ENCODE peak calls at places on chromosome X, in four cellular contexts. P, F, S and V are unnamed samples.

GRCh38 chrX:11558972-11559371 is 106.7 kb downstream of the ARHGAP6 start:
- DNase-seq in P (peak), F (no peak), S (peak), V (peak)

GRCh38 chrX:72061091-72061490 is 70.6 kb downstream of the RTL5 start:
- DNase-seq in P (no peak), F (no peak), S (no peak), V (no peak)

GRCh38 chrX:89033723-89034122 is 286.7 kb downstream of the CPXCR1 start:
- DNase-seq in P (no peak), F (no peak), S (no peak), V (no peak)

GRCh38 chrX:15761564-15762191 is 23.6 kb downstream of the CA5B start:
- DNase-seq in P (peak), F (no peak), S (peak), V (no peak)

GRCh38 chrX:15854080-15854655 is 445 bp downstream of the AP1S2 start:
- DNase-seq in P (peak), F (no peak), S (peak), V (peak)

GRCh38 chrX:20374866-20375530 is 108.3 kb upstream of the RPS6KA3 start:
- DNase-seq in P (no peak), F (no peak), S (no peak), V (peak)

GRCh38 chrX:114924846-114925245 is 92.6 kb downstream of the IL13RA2 start:
- DNase-seq in P (no peak), F (no peak), S (no peak), V (no peak)

GRCh38 chrX:65581661-65582339 is 47.2 kb upstream of the LAS1L start:
- DNase-seq in P (peak), F (no peak), S (peak), V (peak)

GRCh38 chrX:85111347-85111746 is 107.7 kb downstream of the APOOL start:
- DNase-seq in P (peak), F (no peak), S (no peak), V (no peak)

GRCh38 chrX:24443943-24444342 is 21.1 kb upstream of the PDK3 start:
- DNase-seq in P (no peak), F (no peak), S (no peak), V (no peak)

GRCh38 chrX:74431807-74432206 is 10.5 kb downstream of the SLC16A2 start:
- DNase-seq in P (no peak), F (no peak), S (no peak), V (no peak)

GRCh38 chrX:106931831-106932491 is 11.8 kb downstream of the CLDN2 start:
- DNase-seq in P (no peak), F (no peak), S (no peak), V (peak)

GRCh38 chrX:150199181-150199580 is 163.9 kb upstream of the MAMLD1 start:
- DNase-seq in P (no peak), F (no peak), S (no peak), V (no peak)

GRCh38 chrX:30649859-30650258 is 3.4 kb upstream of the GK start:
- DNase-seq in P (no peak), F (no peak), S (no peak), V (peak)

GRCh38 chrX:130539721-130540321 is 138.0 kb downstream of the RBMX2 start:
- DNase-seq in P (peak), F (no peak), S (peak), V (peak)

GRCh38 chrX:12153317-12153716 is 15.0 kb downstream of the FRMPD4 start:
- DNase-seq in P (no peak), F (no peak), S (no peak), V (no peak)

GRCh38 chrX:138858438-138858837 is 146.9 kb upstream of the FGF13 start:
- DNase-seq in P (peak), F (no peak), S (no peak), V (no peak)

GRCh38 chrX:109578916-109579315 is 42.3 kb downstream of the NXT2 start:
- DNase-seq in P (no peak), F (no peak), S (no peak), V (no peak)

GRCh38 chrX:104108955-104109354 is 3.4 kb upstream of the ZCCHC18 start:
- DNase-seq in P (no peak), F (no peak), S (no peak), V (no peak)

GRCh38 chrX:111318901-111319300 is 48.6 kb upstream of the CAPN6 start:
- DNase-seq in P (no peak), F (no peak), S (no peak), V (no peak)

GRCh38 chrX:129346574-129346973 is 176.7 kb downstream of the SMARCA1 start:
- DNase-seq in P (no peak), F (no peak), S (no peak), V (no peak)

GRCh38 chrX:47218920-47219815 is 687 bp downstream of the CDK16 start:
- DNase-seq in P (peak), F (no peak), S (peak), V (no peak)

GRCh38 chrX:103849558-103849957 is 17.5 kb upstream of the RAB9B start:
- DNase-seq in P (no peak), F (no peak), S (no peak), V (no peak)

GRCh38 chrX:109774706-109775105 is 41.6 kb upstream of the ACSL4 start:
- DNase-seq in P (peak), F (peak), S (no peak), V (peak)

GRCh38 chrX:80026116-80026515 is 11.6 kb downstream of the TBX22 start:
- DNase-seq in P (no peak), F (no peak), S (no peak), V (no peak)

GRCh38 chrX:80021611-80022010 is 7.1 kb downstream of the TBX22 start:
- DNase-seq in P (no peak), F (no peak), S (no peak), V (no peak)

GRCh38 chrX:80022363-80023031 is 7.9 kb downstream of the TBX22 start:
- DNase-seq in P (no peak), F (no peak), S (peak), V (no peak)
- TF ChIP-seq CREM in P (no peak), F (no peak), S (no peak), V (no peak)

GRCh38 chrX:93673869-93674271 is at the start of gene FAM133A:
- DNase-seq in P (no peak), F (no peak), S (no peak), V (no peak)

GRCh38 chrX:93673056-93673868 is at the start of gene NAP1L3:
- DNase-seq in P (no peak), F (no peak), S (peak), V (peak)
- TF ChIP-seq CREM in P (no peak), F (no peak), S (no peak), V (no peak)

DNA sequence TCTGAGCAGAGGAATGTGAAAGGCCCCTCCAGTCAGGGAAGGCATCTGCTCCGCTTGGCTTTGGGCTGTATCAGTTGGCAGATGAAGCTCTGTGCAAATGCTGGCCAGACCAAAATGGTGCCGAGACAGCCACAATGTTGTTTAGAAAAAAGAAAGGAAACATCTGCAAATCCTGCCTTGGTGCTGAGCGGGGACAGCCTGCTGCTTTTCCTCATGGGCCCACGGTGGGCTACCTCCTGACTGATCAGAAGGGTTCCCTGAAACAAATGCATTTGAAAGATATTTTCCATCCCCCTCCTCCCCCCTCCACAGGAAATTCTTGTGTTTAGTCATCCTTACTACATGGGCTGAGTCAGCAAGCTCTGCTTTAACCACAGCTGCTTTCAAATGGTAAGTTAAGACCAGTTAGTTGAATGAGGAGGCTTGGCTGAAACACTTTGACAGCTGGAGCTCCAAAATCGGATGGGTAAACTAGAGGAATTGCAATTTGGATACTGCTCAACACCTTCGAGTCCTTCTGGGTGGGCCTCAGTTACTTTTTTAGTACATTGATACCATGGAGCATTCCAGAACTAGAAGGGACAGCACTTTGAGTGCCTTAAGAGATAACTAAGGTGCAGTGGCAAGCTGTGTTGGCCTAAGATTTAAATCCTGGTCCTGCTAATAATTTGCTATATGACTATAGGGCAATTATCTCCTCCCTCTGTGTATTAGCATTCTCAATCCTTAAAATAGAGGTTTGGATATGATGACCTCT is 36.0 kb downstream of the PLAC1 start:
- DNase-seq in P (peak), F (peak), S (peak), V (no peak)
- TF ChIP-seq CREM in P (peak), F (no peak), S (no peak), V (no peak)

GRCh38 chrX:108019382-108019857 is 25.4 kb upstream of the VSIG1 start:
- DNase-seq in P (no peak), F (no peak), S (no peak), V (no peak)
- TF ChIP-seq CREM in P (no peak), F (no peak), S (no peak), V (no peak)

GRCh38 chrX:45711231-45711630 is 510.6 kb upstream of the DIPK2B start:
- DNase-seq in P (no peak), F (no peak), S (no peak), V (no peak)
- TF ChIP-seq CREM in P (no peak), F (no peak), S (no peak), V (no peak)